ENCODE peak calls at places on chromosomes 16 and 17, in seven cellular contexts. H is cardiac muscle cell, Q is lower leg skin, Z is A549, W is uterus, I is brain microvascular endothelial cell, R is tibial artery. D is an unnamed sample.

GRCh38 chr17:65518256-65518655 is 43.2 kb downstream of the AXIN2 start:
- DNase-seq in W (no peak), I (no peak), Z (no peak), Q (no peak), R (no peak), H (peak; percentile 38), D (peak; percentile 22)

GRCh38 chr17:2398655-2399571 is 1.9 kb downstream of the MNT start:
- DNase-seq in Q (no peak), I (peak; percentile 64), Z (peak; percentile 82), R (no peak), H (peak; percentile 81), W (peak; percentile 76), D (peak; percentile 79)

GRCh38 chr16:49596119-49596518 is 222.5 kb downstream of the C16orf78 start:
- DNase-seq in Q (no peak), H (peak; percentile 64), I (peak; percentile 59), Z (no peak), R (no peak), W (peak; percentile 50), D (peak; percentile 61)

GRCh38 chr16:66908762-66909559 is 9.7 kb downstream of the CDH16 start:
- DNase-seq in W (no peak), Q (no peak), H (no peak), I (no peak), R (no peak), Z (no peak), D (no peak)

GRCh38 chr16:4415538-4416199 is 727 bp downstream of the CORO7 start:
- DNase-seq in W (no peak), I (no peak), Z (no peak), R (peak; percentile 60), Q (no peak), H (no peak), D (no peak)

GRCh38 chr17:80926601-80927250 is 64.9 kb upstream of the CHMP6 start:
- DNase-seq in R (no peak), H (no peak), Z (no peak), W (no peak), I (no peak), Q (no peak), D (no peak)

GRCh38 chr17:64343833-64344637 is 46.6 kb downstream of the PECAM1 start:
- DNase-seq in W (peak; percentile 72), Q (peak; percentile 66), I (peak; percentile 60), H (peak; percentile 95), Z (peak; percentile 64), R (peak; percentile 73), D (peak; percentile 34)

GRCh38 chr17:3838206-3838605 is 7.8 kb downstream of the NCBP3 start:
- DNase-seq in Q (no peak), I (no peak), H (no peak), W (no peak), Z (no peak), R (no peak), D (no peak)

GRCh38 chr17:49434821-49435581 is 20.3 kb upstream of the PHB1 start:
- DNase-seq in R (no peak), I (peak; percentile 55), Q (no peak), H (peak; percentile 63), Z (peak; percentile 73), W (peak; percentile 39), D (peak; percentile 43)

GRCh38 chr17:64781810-64782555 is 119.9 kb upstream of the SMURF2 start:
- DNase-seq in Q (peak; percentile 19), R (no peak), I (no peak), Z (no peak), W (no peak), H (no peak), D (no peak)

GRCh38 chr16:83968891-83969672 is 1.0 kb downstream of the NECAB2 start:
- DNase-seq in R (no peak), Z (no peak), I (no peak), Q (no peak), W (no peak), H (no peak), D (no peak)

GRCh38 chr16:56451753-56452689 is 667 bp downstream of the OGFOD1 start:
- DNase-seq in Z (peak; percentile 11), H (peak; percentile 32), W (no peak), I (peak; percentile 32), Q (no peak), R (peak; percentile 26), D (peak; percentile 41)

GRCh38 chr17:81365601-81366585 is 29.4 kb upstream of the BAHCC1 start:
- DNase-seq in I (no peak), Q (no peak), R (peak; percentile 49), Z (no peak), W (peak; percentile 79), H (peak; percentile 86), D (peak; percentile 81)

GRCh38 chr17:41325611-41326010 is 10.1 kb upstream of the KRTAP17-1 start:
- DNase-seq in R (no peak), Z (no peak), I (no peak), Q (no peak), W (no peak), H (no peak), D (no peak)

GRCh38 chr17:41326173-41327145 is 10.9 kb upstream of the KRTAP17-1 start:
- DNase-seq in H (no peak), R (no peak), W (no peak), I (no peak), Z (no peak), Q (no peak), D (no peak)

GRCh38 chr17:41322903-41323895 is 7.7 kb upstream of the KRTAP17-1 start:
- DNase-seq in R (no peak), Z (no peak), I (no peak), W (no peak), H (no peak), Q (no peak), D (no peak)

GRCh38 chr17:41325126-41325525 is 9.6 kb upstream of the KRTAP17-1 start:
- DNase-seq in Z (no peak), I (no peak), Q (no peak), W (no peak), H (no peak), R (no peak), D (no peak)

DNA sequence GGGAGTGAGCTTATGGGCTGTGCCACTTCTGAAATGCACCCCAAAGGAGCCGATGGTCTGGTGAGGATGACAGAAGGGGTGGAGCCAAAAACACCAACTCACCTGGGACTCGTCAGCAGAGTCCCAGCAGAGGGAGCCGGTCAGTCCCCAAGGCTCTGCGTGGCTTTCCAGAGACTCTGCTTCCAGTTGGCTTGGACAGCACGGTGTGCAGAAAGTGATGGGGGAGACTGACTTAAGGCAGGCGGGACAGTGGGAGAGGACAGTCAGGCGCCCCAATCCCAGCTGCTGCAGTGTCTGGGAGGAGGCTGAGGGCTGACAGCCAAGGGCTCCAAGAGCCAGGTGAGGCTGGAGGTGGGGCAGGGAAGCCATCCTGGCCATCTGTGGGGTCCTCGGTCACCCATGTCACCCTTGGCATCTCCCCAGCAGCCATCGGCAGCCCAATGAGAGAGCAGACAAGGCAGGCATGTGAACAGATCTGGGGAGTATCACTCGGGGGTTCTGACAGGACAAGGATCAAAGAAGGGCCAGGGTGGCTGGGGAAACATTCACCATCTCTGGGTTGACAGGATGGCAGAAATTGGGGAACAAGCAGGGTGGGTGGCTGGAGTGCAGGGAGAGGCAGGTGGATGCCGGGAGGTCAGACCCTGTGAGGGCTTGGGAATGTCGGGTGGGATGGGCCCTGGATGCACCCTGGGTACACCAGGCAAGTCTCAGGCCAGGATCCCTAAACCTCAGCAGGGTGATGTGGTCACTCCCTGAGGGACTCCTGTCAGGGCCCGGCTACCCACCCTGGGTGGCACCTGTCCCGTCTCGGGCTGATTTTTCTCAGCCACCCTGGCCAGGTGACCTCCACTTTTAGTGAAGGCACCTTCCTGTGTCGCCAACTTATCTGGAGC is 8.9 kb upstream of the KRTAP17-1 start:
- DNase-seq in I (no peak), H (no peak), Q (no peak), R (no peak), Z (peak; percentile 48), W (no peak), D (no peak)
- TF ChIP-seq CTCF in I (peak; percentile 58), H (no peak), Q (no peak), R (no peak), Z (peak; percentile 53), W (no peak), D (peak; percentile 40)

GRCh38 chr17:35342207-35342744 is 31.1 kb downstream of the SLFN11 start:
- DNase-seq in R (no peak), Q (no peak), I (no peak), Z (no peak), W (no peak), H (no peak), D (no peak)

GRCh38 chr17:35344262-35344661 is 29.2 kb downstream of the SLFN11 start:
- DNase-seq in I (no peak), R (no peak), Q (no peak), Z (no peak), W (no peak), H (no peak), D (no peak)

GRCh38 chr17:35345445-35345925 is 27.9 kb downstream of the SLFN11 start:
- DNase-seq in I (no peak), R (no peak), H (peak; percentile 1), Q (no peak), Z (no peak), W (no peak), D (no peak)

GRCh38 chr17:35350493-35350892 is 22.9 kb downstream of the SLFN11 start:
- DNase-seq in W (no peak), I (no peak), H (no peak), Z (no peak), Q (no peak), R (no peak), D (no peak)

GRCh38 chr17:35345926-35346771 is 27.3 kb downstream of the SLFN11 start:
- DNase-seq in Z (no peak), Q (peak; percentile 67), H (peak; percentile 81), R (peak; percentile 75), I (no peak), W (peak; percentile 69), D (peak; percentile 22)
- H3K4me3 ChIP-seq in Z (no peak overlapping the region), Q (peak overlapping the region; percentile 22), H (peak overlapping the region; percentile 5), R (peak overlapping the region; percentile 54), I (peak overlapping the region; percentile 48), W (peak overlapping the region; percentile 30), D (peak overlapping the region; percentile 28)

DNA sequence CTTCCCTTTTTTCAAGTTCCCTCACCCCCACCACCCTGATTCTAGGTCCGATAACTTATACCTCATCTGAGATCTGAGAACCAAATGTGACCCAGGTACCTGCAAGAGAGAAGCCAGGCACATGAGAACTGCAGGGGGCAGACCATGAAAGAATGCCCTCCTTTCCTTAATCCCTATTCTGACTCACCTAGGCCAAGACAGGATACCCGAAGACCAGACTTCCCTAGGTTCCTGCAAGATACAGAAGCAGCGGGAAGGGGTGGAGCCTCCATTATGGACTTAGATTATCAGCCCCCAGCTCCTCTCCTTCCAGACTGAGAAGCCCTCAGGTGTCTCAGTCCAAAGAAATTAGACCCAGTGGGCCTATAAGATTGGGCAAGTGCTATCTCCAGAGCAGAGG is 2.1 kb downstream of the KCNAB3 start:
- DNase-seq in Q (no peak), H (no peak), I (no peak), W (no peak), Z (no peak), R (no peak), D (no peak)
- TF ChIP-seq CTCF in Q (no peak), H (no peak), I (no peak), W (no peak), Z (no peak), R (no peak), D (no peak)

DNA sequence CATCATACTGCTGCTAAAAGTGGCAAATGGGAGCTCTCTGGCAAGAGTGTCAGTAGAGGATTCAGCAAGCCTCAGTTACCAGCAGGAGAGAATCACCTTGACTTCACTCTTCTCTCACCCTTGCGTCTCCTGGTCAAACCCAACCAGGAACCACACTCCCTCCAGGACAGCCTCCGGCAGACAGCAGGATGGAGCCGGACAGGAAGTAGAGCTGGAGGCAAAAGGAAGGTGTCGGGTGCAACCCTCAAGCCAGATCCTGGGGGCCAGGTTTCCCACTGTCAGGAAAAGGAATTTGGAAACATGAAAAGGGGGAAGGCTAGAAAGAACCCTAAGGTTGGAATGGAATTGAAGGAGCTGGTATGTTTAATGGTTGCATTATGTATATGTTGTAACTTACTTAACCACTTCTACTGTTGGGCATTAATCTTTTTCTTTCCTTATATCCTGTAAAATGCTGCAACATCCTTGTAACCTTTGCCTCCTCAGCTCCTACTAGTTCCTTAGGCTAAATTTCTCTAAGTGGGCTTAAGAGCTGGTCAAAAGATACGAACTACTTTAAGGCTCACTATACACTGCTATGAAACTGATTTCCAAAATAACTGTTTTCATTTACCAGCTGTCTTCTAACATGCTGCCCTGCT is 40.3 kb downstream of the CYTH1 start:
- DNase-seq in Q (no peak), I (no peak), H (no peak), R (no peak), W (no peak), Z (no peak), D (no peak)
- H3K4me3 ChIP-seq in Q (no peak overlapping the region), I (no peak overlapping the region), H (no peak overlapping the region), R (no peak overlapping the region), W (no peak overlapping the region), Z (no peak overlapping the region), D (no peak overlapping the region)